ENCODE peak calls at places on chromosomes 5 and 9, in seven cellular contexts. W is transverse colon; K is CD8-positive, alpha-beta T cell; D is tibial nerve; Z is mucosa of descending colon; P is spleen; O is epithelial cell of proximal tubule. H is an unnamed sample.

GRCh38 chr9:14435871-14436270 is 121.9 kb upstream of the NFIB start:
- DNase-seq in O (no peak), W (no peak), Z (no peak), D (no peak), K (no peak), P (no peak), H (no peak)

GRCh38 chr5:84253946-84254345 is 130.7 kb downstream of the EDIL3 start:
- DNase-seq in D (no peak), W (no peak), K (no peak), O (no peak), P (no peak), Z (no peak), H (no peak)

GRCh38 chr5:61139094-61139873 is 23.0 kb downstream of the SMIM15 start:
- DNase-seq in K (no peak), D (no peak), O (no peak), Z (peak), P (no peak), W (no peak), H (no peak)

GRCh38 chr9:14992516-14992915 is 82.3 kb upstream of the FREM1 start:
- DNase-seq in K (no peak), P (no peak), D (no peak), W (no peak), Z (no peak), O (no peak), H (no peak)

GRCh38 chr9:99341686-99342085 is 119.6 kb downstream of the SEC61B start:
- DNase-seq in P (no peak), W (no peak), O (no peak), Z (no peak), D (no peak), K (no peak), H (no peak)

GRCh38 chr9:110578896-110579752 is at the start of gene SVEP1:
- DNase-seq in W (no peak), O (no peak), Z (peak), D (peak), P (peak), K (no peak), H (no peak)

GRCh38 chr5:75662080-75662479 is 50.8 kb downstream of the ANKDD1B start:
- DNase-seq in Z (no peak), O (no peak), K (no peak), W (no peak), D (no peak), P (no peak), H (no peak)

GRCh38 chr9:85213650-85214607 is 527.8 kb downstream of the AGTPBP1 start:
- DNase-seq in O (no peak), K (no peak), W (no peak), Z (no peak), P (no peak), D (no peak), H (no peak)

GRCh38 chr5:178398856-178399722 is 166.5 kb upstream of the PHYKPL start:
- DNase-seq in Z (no peak), P (no peak), W (no peak), D (no peak), O (no peak), K (no peak), H (no peak)

GRCh38 chr5:153905214-153905613 is 133.5 kb downstream of the FAM114A2 start:
- DNase-seq in P (no peak), Z (no peak), W (no peak), D (no peak), O (no peak), K (no peak), H (no peak)

GRCh38 chr5:147538232-147538631 is 28.4 kb upstream of the DPYSL3 start:
- DNase-seq in Z (no peak), K (no peak), O (no peak), W (no peak), D (no peak), P (no peak), H (no peak)

GRCh38 chr9:110579763-110580255 is 268 bp upstream of the SVEP1 start:
- DNase-seq in P (no peak), W (no peak), Z (no peak), D (no peak), O (no peak), K (no peak), H (no peak)

GRCh38 chr9:35341585-35341984 is 148.3 kb upstream of the RUSC2 start:
- DNase-seq in O (no peak), P (no peak), Z (peak), K (no peak), W (no peak), D (peak), H (no peak)
- H3K4me3 ChIP-seq in O (no peak), P (no peak), Z (no peak), K (no peak), W (no peak), D (no peak), H (no peak)

DNA sequence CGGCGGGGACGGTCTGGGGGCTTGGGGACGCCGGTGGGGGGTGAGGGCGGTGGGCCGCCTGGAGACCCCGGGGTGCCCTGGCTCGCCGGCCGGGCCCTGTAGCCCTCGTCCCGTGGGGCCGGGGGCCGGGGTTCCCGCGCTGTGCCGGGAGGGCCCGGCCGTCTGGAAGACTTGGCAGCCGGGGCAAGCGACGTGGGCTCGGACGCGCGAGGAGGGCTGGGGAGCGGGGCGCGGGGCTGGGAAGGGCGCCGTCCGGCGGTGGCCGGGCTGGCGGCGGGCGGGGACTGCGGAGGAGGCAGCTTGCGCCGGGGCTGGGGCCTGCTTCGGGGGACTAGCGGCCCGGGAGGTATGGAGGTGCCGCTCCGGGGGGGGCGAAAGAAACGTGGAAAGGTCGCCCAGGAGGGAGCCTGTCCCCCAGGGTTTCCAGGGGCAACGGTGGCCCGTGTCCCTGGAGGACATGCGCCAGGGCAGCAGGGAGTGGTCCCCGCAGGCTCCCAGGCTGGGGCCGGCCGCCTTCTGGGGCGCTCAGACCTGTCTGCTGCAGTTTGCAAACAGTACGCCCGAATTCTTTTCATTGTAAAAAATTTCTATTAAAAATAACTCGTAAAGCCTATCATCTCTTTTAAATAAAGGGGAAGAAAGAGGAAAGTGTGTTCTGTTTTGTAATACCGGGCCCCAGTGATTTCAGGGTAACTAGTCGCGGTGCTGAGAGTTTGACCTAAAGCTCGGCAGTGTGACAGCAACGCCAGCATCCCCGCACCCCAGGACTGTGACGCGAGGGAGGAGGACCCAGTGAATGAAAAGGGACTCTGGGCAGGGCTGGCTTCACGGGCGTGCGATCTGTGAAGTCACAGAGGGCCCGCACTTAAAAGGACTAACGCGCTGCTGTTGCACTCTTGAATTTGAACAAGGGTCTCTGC is 752 bp upstream of the ANKH start:
- DNase-seq in K (peak), P (peak), W (peak), O (no peak), D (peak), Z (peak), H (no peak)
- TF ChIP-seq CTCF in K (no peak), P (no peak), W (peak), O (peak), D (no peak), Z (no peak), H (no peak)

GRCh38 chr9:93185261-93186150 is 1.6 kb downstream of the WNK2 start:
- DNase-seq in P (no peak), O (no peak), Z (peak), W (peak), K (no peak), D (no peak), H (no peak)

GRCh38 chr9:93187047-93187446 is 3.1 kb downstream of the WNK2 start:
- DNase-seq in K (no peak), Z (peak), W (no peak), P (no peak), D (no peak), O (no peak), H (no peak)

GRCh38 chr9:93184439-93185221 is 691 bp downstream of the WNK2 start:
- DNase-seq in W (peak), O (no peak), Z (peak), K (no peak), D (no peak), P (no peak), H (no peak)

GRCh38 chr9:93187574-93187973 is 3.6 kb downstream of the WNK2 start:
- DNase-seq in Z (no peak), O (no peak), P (no peak), D (no peak), K (no peak), W (no peak), H (no peak)

GRCh38 chr9:93186151-93186715 is 2.3 kb downstream of the WNK2 start:
- DNase-seq in Z (peak), K (no peak), W (no peak), O (no peak), D (no peak), P (no peak), H (no peak)
- H3K4me3 ChIP-seq in Z (no peak), K (no peak), W (peak), O (no peak), D (no peak), P (no peak), H (peak)

GRCh38 chr5:79020861-79021561 is 35.9 kb upstream of the ARSB start:
- DNase-seq in Z (peak), P (no peak), O (peak), W (peak), D (no peak), K (no peak), H (peak)
- TF ChIP-seq CTCF in Z (peak), P (peak), O (peak), W (peak), D (peak), K (peak), H (peak)

DNA sequence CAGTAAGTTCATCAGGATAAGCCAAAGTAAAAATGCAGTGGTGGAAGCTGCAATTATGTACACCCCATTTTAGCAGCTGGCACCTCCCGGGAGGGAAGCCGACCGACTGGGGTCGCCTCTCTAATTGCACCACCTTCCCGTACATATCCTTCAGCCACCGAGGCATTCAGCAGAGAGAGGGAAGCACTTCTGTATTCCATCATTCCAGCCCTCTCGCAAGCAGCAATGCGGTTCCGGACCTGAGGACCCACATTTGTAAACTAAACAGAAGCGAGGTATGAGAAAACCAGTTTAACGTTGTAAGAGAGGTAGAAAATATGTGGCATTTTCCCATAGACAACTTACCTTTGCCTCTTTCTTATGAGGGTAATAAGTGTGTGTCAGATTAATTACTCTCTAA is 123.7 kb upstream of the RETREG1 start:
- DNase-seq in O (no peak), P (no peak), K (no peak), D (no peak), W (no peak), Z (no peak), H (no peak)
- H3K4me3 ChIP-seq in O (no peak), P (no peak), K (no peak), D (no peak), W (no peak), Z (no peak), H (no peak)

GRCh38 chr5:148820778-148821395 is 5.5 kb upstream of the ADRB2 start:
- DNase-seq in P (no peak), Z (peak), K (no peak), O (no peak), D (no peak), W (no peak), H (no peak)
- TF ChIP-seq CTCF in P (peak), Z (peak), K (peak), O (peak), D (no peak), W (peak), H (peak)

GRCh38 chr9:129724456-129725190 is 28.2 kb downstream of the PTGES start:
- DNase-seq in W (no peak), D (no peak), K (no peak), Z (no peak), P (no peak), O (no peak), H (no peak)

GRCh38 chr9:129728744-129729143 is 24.1 kb downstream of the PTGES start:
- DNase-seq in P (no peak), D (no peak), W (no peak), Z (no peak), O (no peak), K (no peak), H (no peak)

GRCh38 chr9:129725841-129726251 is 27.0 kb downstream of the PTGES start:
- DNase-seq in D (no peak), Z (no peak), K (no peak), O (no peak), P (no peak), W (no peak), H (no peak)

GRCh38 chr9:129722913-129723312 is 29.9 kb downstream of the PTGES start:
- DNase-seq in W (no peak), K (no peak), P (no peak), Z (no peak), O (no peak), D (no peak), H (no peak)

GRCh38 chr9:129726322-129727160 is 26.3 kb downstream of the PTGES start:
- DNase-seq in W (peak), K (peak), Z (peak), O (no peak), P (peak), D (peak), H (peak)
- H3K4me3 ChIP-seq in W (no peak), K (no peak), Z (no peak), O (no peak), P (no peak), D (no peak), H (no peak)

GRCh38 chr5:167863883-167864282 is 427.6 kb upstream of the WWC1 start:
- DNase-seq in O (no peak), K (no peak), Z (no peak), W (no peak), P (no peak), D (no peak), H (no peak)
- TF ChIP-seq CTCF in O (no peak), K (no peak), Z (no peak), W (no peak), P (no peak), D (no peak), H (no peak)

GRCh38 chr5:174723315-174723978 is 935 bp upstream of the MSX2 start:
- DNase-seq in W (no peak), O (no peak), K (no peak), P (no peak), D (no peak), Z (no peak), H (no peak)
- H3K4me3 ChIP-seq in W (peak), O (peak), K (no peak), P (peak), D (peak), Z (no peak), H (peak)